ENCODE peak calls at places on chromosomes 11 and 22, in ten cellular contexts. V is colonic mucosa, J is brain microvascular endothelial cell, R is SK-N-SH, E is esophagus muscularis mucosa, T is body of pancreas, B is psoas muscle, K is H7, F is SJCRH30, N is cardiac fibroblast. L is an unnamed sample.

GRCh38 chr22:49827307-49827852 is 293 bp downstream of the BRD1 start:
- DNase-seq in K (no peak), J (no peak), T (no peak), N (no peak), E (no peak), F (peak), B (no peak), V (no peak), R (peak), L (no peak)

GRCh38 chr11:102187416-102188125 is 77.3 kb downstream of the YAP1 start:
- DNase-seq in E (no peak), K (no peak), F (no peak), N (peak), B (no peak), V (no peak), R (peak), J (no peak), T (no peak), L (no peak)

GRCh38 chr22:39589880-39590279 is 19.3 kb downstream of the CACNA1I start:
- DNase-seq in B (no peak), N (no peak), V (no peak), T (no peak), F (no peak), R (peak), J (no peak), E (no peak), K (peak), L (no peak)

GRCh38 chr22:26953380-26953807 is 296.0 kb downstream of the MIAT start:
- DNase-seq in V (no peak), R (peak), J (no peak), N (no peak), E (no peak), F (no peak), K (peak), B (no peak), T (no peak), L (no peak)

GRCh38 chr22:35411112-35411511 is 11.2 kb downstream of the MCM5 start:
- DNase-seq in R (no peak), B (no peak), N (no peak), T (no peak), F (no peak), J (no peak), V (no peak), K (no peak), E (no peak), L (no peak)

GRCh38 chr11:110463153-110463552 is 33.4 kb downstream of the FDX1 start:
- DNase-seq in F (peak), K (peak), B (peak), V (peak), N (peak), E (no peak), R (peak), J (peak), T (no peak), L (no peak)

GRCh38 chr22:43925433-43926348 is 2.1 kb downstream of the PNPLA3 start:
- DNase-seq in K (peak), E (no peak), T (no peak), R (no peak), B (peak), V (no peak), J (no peak), F (peak), N (no peak), L (no peak)

GRCh38 chr22:26321469-26321913 is 107.6 kb upstream of the ASPHD2 start:
- DNase-seq in B (peak), T (peak), F (no peak), R (no peak), N (peak), K (no peak), E (no peak), V (no peak), J (peak), L (no peak)

GRCh38 chr11:95451261-95451660 is 220.3 kb upstream of the SESN3 start:
- DNase-seq in K (no peak), R (no peak), F (no peak), N (no peak), E (no peak), B (no peak), T (no peak), V (no peak), J (no peak), L (no peak)

GRCh38 chr22:44201556-44202129 is 20.9 kb downstream of the PARVG start:
- DNase-seq in R (no peak), V (no peak), T (no peak), B (no peak), K (no peak), N (no peak), F (no peak), E (no peak), J (no peak), L (no peak)

GRCh38 chr11:83044958-83045712 is 26.6 kb downstream of the RAB30 start:
- DNase-seq in J (peak), N (peak), R (no peak), K (no peak), E (no peak), B (no peak), V (no peak), T (no peak), F (no peak), L (no peak)

GRCh38 chr11:44248109-44248508 is 61.8 kb downstream of the ALX4 start:
- DNase-seq in J (no peak), K (no peak), N (no peak), T (no peak), F (no peak), R (no peak), B (no peak), E (no peak), V (no peak), L (no peak)

GRCh38 chr22:19180234-19180633 is 1.7 kb upstream of the SLC25A1 start:
- DNase-seq in K (no peak), V (no peak), T (no peak), J (no peak), E (no peak), N (no peak), R (no peak), B (no peak), F (no peak), L (no peak)

GRCh38 chr11:86091566-86091965 is 22.7 kb upstream of the PICALM start:
- DNase-seq in V (no peak), E (no peak), K (no peak), B (no peak), J (peak), R (no peak), F (no peak), T (no peak), N (peak), L (no peak)

GRCh38 chr11:131278472-131278871 is 91.9 kb upstream of the NTM start:
- DNase-seq in K (no peak), F (no peak), J (no peak), N (no peak), E (no peak), R (no peak), T (no peak), V (no peak), B (no peak), L (no peak)

GRCh38 chr22:33879796-33880195 is 40.5 kb downstream of the LARGE1 start:
- DNase-seq in F (no peak), K (no peak), N (no peak), J (no peak), E (no peak), B (no peak), R (no peak), V (no peak), T (no peak), L (no peak)

GRCh38 chr11:57597971-57598830 is 716 bp downstream of the SERPING1 start:
- DNase-seq in V (peak), R (peak), E (no peak), K (peak), N (peak), T (peak), J (no peak), B (peak), F (peak), L (no peak)

GRCh38 chr11:8941341-8942103 is 1.3 kb downstream of the ASCL3 start:
- DNase-seq in K (no peak), J (no peak), E (no peak), V (no peak), N (no peak), F (no peak), R (no peak), T (no peak), B (no peak), L (no peak)

GRCh38 chr11:44658451-44658850 is 68.3 kb upstream of the TSPAN18 start:
- DNase-seq in R (peak), E (no peak), T (no peak), J (peak), V (no peak), F (no peak), K (peak), B (no peak), N (peak), L (peak)

GRCh38 chr22:27919943-27920755 is 1.1 kb upstream of the PITPNB start:
- DNase-seq in T (peak), J (peak), B (no peak), K (peak), R (peak), N (peak), E (no peak), V (peak), F (peak), L (no peak)

GRCh38 chr11:17845431-17845881 is 110.9 kb downstream of the KCNC1 start:
- DNase-seq in F (no peak), R (no peak), V (no peak), B (no peak), J (peak), N (peak), K (no peak), E (no peak), T (no peak), L (no peak)

GRCh38 chr11:63880031-63880841 is 36.7 kb downstream of the RCOR2 start:
- DNase-seq in R (no peak), E (no peak), T (no peak), F (peak), J (peak), B (no peak), N (peak), V (no peak), K (no peak), L (no peak)

GRCh38 chr11:1228183-1228821 is 5.4 kb downstream of the MUC5B start:
- DNase-seq in N (no peak), B (peak), E (no peak), F (no peak), V (peak), K (peak), R (peak), J (no peak), T (peak), L (no peak)

GRCh38 chr11:92735039-92735438 is 234.4 kb upstream of the MTNR1B start:
- DNase-seq in K (peak), B (no peak), T (no peak), J (no peak), E (no peak), F (no peak), V (no peak), R (peak), N (no peak), L (peak)

GRCh38 chr11:95432714-95433503 is 201.9 kb upstream of the SESN3 start:
- DNase-seq in B (no peak), E (no peak), R (no peak), K (no peak), V (no peak), N (no peak), F (no peak), J (no peak), T (no peak), L (no peak)

GRCh38 chr11:66875376-66875775 is 18.5 kb downstream of the LRFN4 start:
- DNase-seq in J (no peak), K (no peak), B (peak), E (no peak), T (no peak), V (no peak), N (no peak), R (no peak), F (no peak), L (no peak)

DNA sequence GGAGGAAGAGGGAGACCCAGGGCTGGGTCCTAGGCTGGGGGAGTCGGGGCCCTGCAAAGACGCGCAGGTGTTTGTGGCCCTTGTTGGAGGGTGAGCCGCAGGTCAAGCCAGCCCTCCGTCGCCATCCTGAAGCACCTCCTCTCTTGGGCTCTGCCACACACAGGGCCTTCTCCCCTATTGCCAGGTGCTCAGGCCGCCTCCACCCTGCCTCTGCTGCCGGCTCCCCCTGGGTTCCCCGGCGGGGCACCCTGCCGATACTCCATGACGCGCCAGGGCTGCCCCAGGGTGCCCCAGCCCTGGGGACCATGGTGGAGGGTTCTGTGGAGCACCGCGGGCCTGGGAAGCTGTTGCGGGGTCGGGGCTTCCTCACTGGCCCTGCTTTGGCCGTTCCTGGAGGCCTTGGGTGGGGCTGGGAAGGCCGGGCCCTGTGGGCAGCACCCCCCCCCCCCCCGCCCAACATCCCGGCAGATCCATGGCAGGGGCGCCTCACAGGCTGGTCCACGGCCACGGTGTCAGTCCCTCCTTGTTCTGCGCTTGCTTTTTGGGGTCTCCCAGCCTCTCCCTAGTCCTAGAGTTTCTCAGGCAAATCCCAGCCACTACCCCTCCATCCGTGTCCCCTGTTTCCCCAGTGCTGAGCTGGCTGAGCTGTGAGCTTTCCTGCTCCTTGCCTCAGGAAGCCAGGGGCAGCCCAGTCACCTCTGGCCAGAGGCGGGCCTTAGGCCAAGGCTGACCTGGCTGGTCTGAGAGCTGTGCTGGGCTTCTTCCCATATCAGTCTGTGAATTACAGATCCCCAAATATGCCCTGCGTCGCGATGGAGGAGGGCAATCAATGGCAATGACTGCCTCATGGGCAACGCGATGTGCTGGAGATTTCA is 2.3 kb upstream of the ADORA2A start:
- DNase-seq in R (peak), J (no peak), F (no peak), V (no peak), T (no peak), E (no peak), N (no peak), K (peak), B (peak), L (no peak)
- H3K4me3 ChIP-seq in R (peak), J (no peak), F (no peak), V (no peak), T (no peak), E (peak), N (no peak), K (no peak), B (peak), L (no peak)

DNA sequence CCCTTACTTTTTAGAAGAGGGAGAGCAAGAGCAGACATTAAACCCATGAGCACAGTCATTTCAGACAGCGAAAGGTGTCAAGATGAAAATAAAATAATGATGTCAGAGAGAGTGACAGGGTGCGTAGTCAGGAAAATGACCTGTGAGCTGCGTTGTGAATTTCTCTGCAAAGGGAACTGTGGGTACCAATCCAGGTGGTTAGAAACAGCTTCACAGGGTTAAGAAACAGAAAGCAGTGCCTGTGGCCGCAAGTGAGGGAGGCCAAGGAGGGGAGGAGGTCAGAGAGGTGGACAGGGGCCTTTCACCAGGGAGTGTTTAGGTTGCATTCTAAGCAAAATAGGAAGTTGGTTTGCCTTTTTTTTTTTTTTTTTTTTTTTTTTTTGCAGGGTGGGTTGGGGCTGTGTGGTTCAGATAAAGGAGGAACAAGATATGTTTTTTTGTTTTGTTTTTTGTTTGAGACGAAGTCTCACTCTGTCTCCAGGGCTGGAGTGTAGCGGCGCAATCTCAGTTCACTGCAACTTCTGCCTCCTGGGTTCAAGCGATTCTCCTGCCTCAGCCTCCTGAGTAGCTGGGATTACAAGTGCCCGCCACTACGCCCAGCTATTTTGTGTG is 7.9 kb downstream of the TIGD3 start:
- DNase-seq in R (no peak), V (no peak), K (no peak), B (no peak), E (no peak), F (no peak), T (no peak), J (no peak), N (no peak), L (no peak)
- H3K4me3 ChIP-seq in R (no peak), V (no peak), K (no peak), B (no peak), E (no peak), F (no peak), T (no peak), J (no peak), N (no peak), L (no peak)

GRCh38 chr11:126282361-126282741 is 542 bp upstream of the TIRAP start:
- DNase-seq in R (peak), E (no peak), B (peak), T (peak), F (peak), J (peak), K (peak), N (peak), V (peak), L (no peak)
- H3K4me3 ChIP-seq in R (peak), E (peak), B (peak), T (peak), F (peak), J (peak), K (peak), N (peak), V (peak), L (no peak)

GRCh38 chr11:117094776-117095175 is 3.5 kb downstream of the SIK3 start:
- DNase-seq in V (no peak), R (no peak), K (no peak), J (no peak), F (no peak), T (peak), B (no peak), N (peak), E (no peak), L (no peak)

GRCh38 chr11:117095301-117096139 is 2.7 kb downstream of the SIK3 start:
- DNase-seq in N (peak), V (no peak), T (no peak), R (no peak), J (no peak), K (no peak), F (no peak), B (no peak), E (no peak), L (no peak)

GRCh38 chr11:117091753-117092477 is 6.3 kb downstream of the SIK3 start:
- DNase-seq in E (no peak), B (no peak), T (no peak), F (no peak), J (no peak), N (no peak), V (no peak), K (no peak), R (no peak), L (no peak)

GRCh38 chr11:117090111-117090706 is 8.0 kb downstream of the SIK3 start:
- DNase-seq in E (no peak), V (no peak), B (no peak), R (no peak), F (no peak), K (no peak), N (no peak), J (no peak), T (no peak), L (no peak)

DNA sequence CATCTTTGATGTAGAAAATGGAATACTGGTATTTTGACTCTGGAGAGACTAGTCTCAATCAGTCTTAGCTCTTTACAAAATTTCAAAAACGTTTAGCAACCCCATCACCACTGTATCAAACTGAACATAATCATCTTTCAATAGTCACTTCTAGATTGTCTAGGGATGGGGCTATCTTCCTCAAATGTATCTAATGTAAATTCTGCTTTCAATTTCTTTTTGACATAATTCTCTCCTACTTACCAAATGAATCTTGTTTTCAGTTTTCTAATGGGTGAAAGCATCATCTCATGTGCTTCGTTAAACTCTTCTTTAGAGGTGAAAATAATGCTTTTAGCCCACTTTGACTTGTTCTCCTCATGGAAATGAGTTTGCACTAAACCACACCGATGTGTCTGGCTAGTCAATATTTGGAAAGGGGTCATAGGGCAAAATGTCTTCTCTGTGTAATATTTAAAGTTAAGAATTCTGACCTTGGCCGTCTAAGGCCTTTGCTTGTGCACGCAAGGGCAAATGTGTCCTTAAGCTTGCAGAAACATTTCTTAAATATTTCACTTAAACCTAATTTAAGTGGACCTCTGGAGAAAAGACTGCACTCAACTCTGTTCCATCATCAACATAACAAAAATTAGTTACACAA is 5.2 kb downstream of the SIK3 start:
- DNase-seq in V (no peak), B (no peak), F (no peak), J (no peak), T (no peak), K (no peak), E (no peak), N (no peak), R (no peak), L (no peak)
- H3K4me3 ChIP-seq in V (no peak), B (no peak), F (no peak), J (no peak), T (no peak), K (no peak), E (no peak), N (no peak), R (no peak), L (no peak)